ENCODE peak calls at places on chromosomes 16 and 17, in nine cellular contexts. W is NCI-H2227 treated with DMSO at 0.1 percent for 48 hours; Q is lower lobe of right lung; L is mesothelial cell of epicardium; X is HepG2; I is C1 segment of cervical spinal cord; K is stimulated activated CD4-positive, alpha-beta T cell treated with anti-CD3 and anti-CD28 coated beads, Interleukin-1b, Interleukin-23, amount 100 ng/mL, for 1 hour; P is HFF-Myc; J is Peyer's patch. B is an unnamed sample.

GRCh38 chr16:24717411-24717810 is 12.0 kb upstream of the TNRC6A start:
- DNase-seq in W (no peak), Q (no peak), L (no peak), X (no peak), I (no peak), K (no peak), P (no peak), J (no peak), B (no peak)

GRCh38 chr17:7885357-7886226 is 3.0 kb upstream of the CHD3 start:
- DNase-seq in W (no peak), Q (peak), L (no peak), X (no peak), I (no peak), K (no peak), P (no peak), J (peak), B (no peak)

GRCh38 chr16:88069397-88070168 is 118.3 kb downstream of the BANP start:
- DNase-seq in W (no peak), Q (peak), L (peak), X (no peak), I (no peak), K (no peak), P (no peak), J (peak), B (no peak)

GRCh38 chr17:6989779-6990178 is 6.1 kb upstream of the ALOX12 start:
- DNase-seq in W (no peak), Q (no peak), L (no peak), X (no peak), I (no peak), K (no peak), P (no peak), J (no peak), B (no peak)

GRCh38 chr16:85206472-85207356 is 94.4 kb upstream of the CIBAR2 start:
- DNase-seq in W (no peak), Q (peak), L (no peak), X (no peak), I (no peak), K (no peak), P (no peak), J (peak), B (no peak)

GRCh38 chr16:17259751-17260270 is 210.9 kb downstream of the XYLT1 start:
- DNase-seq in W (no peak), Q (no peak), L (no peak), X (no peak), I (no peak), K (no peak), P (no peak), J (no peak), B (no peak)

GRCh38 chr17:68433911-68434503 is 23.3 kb downstream of the WIPI1 start:
- DNase-seq in W (no peak), Q (no peak), L (no peak), X (no peak), I (no peak), K (no peak), P (no peak), J (no peak), B (no peak)

GRCh38 chr17:2266045-2266864 is 37.3 kb downstream of the SMG6 start:
- DNase-seq in W (no peak), Q (no peak), L (no peak), X (no peak), I (no peak), K (peak), P (no peak), J (peak), B (no peak)

GRCh38 chr17:21081967-21082366 is 39.2 kb upstream of the USP22 start:
- DNase-seq in W (no peak), Q (no peak), L (no peak), X (no peak), I (no peak), K (no peak), P (no peak), J (no peak), B (no peak)

GRCh38 chr17:65554568-65555223 is 6.8 kb downstream of the AXIN2 start:
- DNase-seq in W (no peak), Q (no peak), L (no peak), X (no peak), I (no peak), K (no peak), P (no peak), J (no peak), B (no peak)

GRCh38 chr17:20092292-20092867 is 83.2 kb downstream of the SPECC1 start:
- DNase-seq in W (peak), Q (no peak), L (no peak), X (no peak), I (no peak), K (no peak), P (no peak), J (no peak), B (no peak)

GRCh38 chr17:4947010-4947410 is 1.3 kb downstream of the PFN1 start:
- DNase-seq in W (no peak), Q (no peak), L (no peak), X (no peak), I (no peak), K (no peak), P (no peak), J (peak), B (no peak)

GRCh38 chr17:82795615-82796014 is 43.8 kb downstream of the TBCD start:
- DNase-seq in W (no peak), Q (peak), L (no peak), X (no peak), I (no peak), K (no peak), P (no peak), J (no peak), B (no peak)

GRCh38 chr16:66291833-66292232 is 74.7 kb upstream of the CDH5 start:
- DNase-seq in W (no peak), Q (no peak), L (no peak), X (no peak), I (no peak), K (no peak), P (no peak), J (no peak), B (no peak)

GRCh38 chr17:83200231-83200699 is 120.9 kb downstream of the METRNL start:
- DNase-seq in W (no peak), Q (peak), L (no peak), X (no peak), I (no peak), K (no peak), P (no peak), J (peak), B (no peak)

GRCh38 chr16:19348578-19349315 is 63.2 kb downstream of the CLEC19A start:
- DNase-seq in W (peak), Q (no peak), L (no peak), X (no peak), I (no peak), K (no peak), P (no peak), J (no peak), B (no peak)

GRCh38 chr16:705748-706188 is at the start of gene FBXL16:
- DNase-seq in W (peak), Q (no peak), L (no peak), X (no peak), I (no peak), K (no peak), P (no peak), J (no peak), B (no peak)

GRCh38 chr17:34081269-34081668 is 173.8 kb upstream of the CCL2 start:
- DNase-seq in W (no peak), Q (no peak), L (no peak), X (no peak), I (no peak), K (no peak), P (no peak), J (no peak), B (no peak)

GRCh38 chr17:19374136-19374535 is 4.2 kb upstream of the MAPK7 start:
- DNase-seq in W (no peak), Q (no peak), L (no peak), X (no peak), I (no peak), K (no peak), P (no peak), J (no peak), B (no peak)

GRCh38 chr17:40602445-40603443 is 37.5 kb upstream of the CCR7 start:
- DNase-seq in W (no peak), Q (no peak), L (no peak), X (no peak), I (no peak), K (no peak), P (no peak), J (peak), B (no peak)

GRCh38 chr17:2337811-2338657 is 733 bp downstream of the SGSM2 start:
- DNase-seq in W (no peak), Q (peak), L (peak), X (peak), I (no peak), K (no peak), P (no peak), J (peak), B (no peak)

GRCh38 chr16:4511441-4512082 is 27.0 kb downstream of the CDIP1 start:
- DNase-seq in W (peak), Q (no peak), L (no peak), X (peak), I (no peak), K (no peak), P (no peak), J (no peak), B (no peak)

GRCh38 chr16:87924937-87925670 is 11.2 kb downstream of the CA5A start:
- DNase-seq in W (no peak), Q (no peak), L (no peak), X (no peak), I (no peak), K (no peak), P (no peak), J (no peak), B (no peak)

GRCh38 chr17:72591500-72592241 is 470.9 kb downstream of the SOX9 start:
- DNase-seq in W (no peak), Q (peak), L (no peak), X (peak), I (no peak), K (no peak), P (no peak), J (no peak), B (no peak)

GRCh38 chr17:41419712-41420111 is 4.7 kb downstream of the KRT37 start:
- DNase-seq in W (no peak), Q (no peak), L (no peak), X (no peak), I (no peak), K (no peak), P (no peak), J (no peak), B (no peak)

GRCh38 chr17:75099881-75100595 is 9.7 kb upstream of the ARMC7 start:
- DNase-seq in W (no peak), Q (no peak), L (no peak), X (no peak), I (no peak), K (no peak), P (no peak), J (no peak), B (no peak)

GRCh38 chr16:30395155-30395991 is at the start of gene ZNF48:
- DNase-seq in W (peak), Q (peak), L (peak), X (peak), I (peak), K (no peak), P (no peak), J (peak), B (peak)

GRCh38 chr17:66351053-66351452 is 48.6 kb downstream of the PRKCA start:
- DNase-seq in W (no peak), Q (peak), L (no peak), X (no peak), I (no peak), K (no peak), P (no peak), J (no peak), B (no peak)

GRCh38 chr16:29674188-29674587 is 4.8 kb upstream of the QPRT start:
- DNase-seq in W (no peak), Q (peak), L (no peak), X (no peak), I (peak), K (no peak), P (no peak), J (no peak), B (no peak)

GRCh38 chr17:33962857-33963655 is 292.0 kb upstream of the CCL2 start:
- DNase-seq in W (no peak), Q (no peak), L (no peak), X (no peak), I (no peak), K (no peak), P (no peak), J (no peak), B (no peak)

GRCh38 chr16:734208-734980 is 6.4 kb downstream of the CIAO3 start:
- DNase-seq in W (no peak), Q (no peak), L (peak), X (no peak), I (no peak), K (no peak), P (no peak), J (no peak), B (no peak)

GRCh38 chr16:2251281-2252111 is at the start of gene ECI1:
- DNase-seq in W (peak), Q (peak), L (peak), X (peak), I (peak), K (peak), P (peak), J (peak), B (peak)

GRCh38 chr17:67779098-67779672 is 46.1 kb upstream of the BPTF start:
- DNase-seq in W (no peak), Q (no peak), L (no peak), X (peak), I (no peak), K (no peak), P (peak), J (no peak), B (no peak)